ENCODE peak calls at places on chromosomes 16 and 17, in six cellular contexts. Q, K, M, T, A and U are unnamed samples.

GRCh38 chr17:72978593-72979218 is 113.8 kb downstream of the SLC39A11 start:
- DNase-seq in T (no peak), Q (peak), M (no peak), A (no peak), K (no peak), U (no peak)

GRCh38 chr16:8026450-8026849 is 563.9 kb downstream of the TMEM114 start:
- DNase-seq in M (no peak), Q (no peak), K (no peak), T (no peak), A (no peak), U (peak)

GRCh38 chr17:42667088-42667951 is 8.2 kb downstream of the TUBG2 start:
- DNase-seq in A (no peak), T (no peak), K (no peak), Q (peak), M (peak), U (peak)

GRCh38 chr17:66633322-66633965 is 201.5 kb upstream of the CACNG5 start:
- DNase-seq in T (peak), K (no peak), Q (peak), M (no peak), A (no peak), U (no peak)

GRCh38 chr17:56231693-56232092 is 78.4 kb downstream of the ANKFN1 start:
- DNase-seq in M (no peak), K (no peak), A (no peak), Q (no peak), T (no peak), U (no peak)

GRCh38 chr16:4521971-4522623 is 16.5 kb downstream of the CDIP1 start:
- DNase-seq in A (no peak), Q (peak), K (peak), M (no peak), T (no peak), U (no peak)

GRCh38 chr16:76278976-76279375 is 1.8 kb downstream of the CNTNAP4 start:
- DNase-seq in K (peak), A (no peak), Q (peak), T (no peak), M (peak), U (peak)

GRCh38 chr17:76353004-76353598 is 615 bp downstream of the PRPSAP1 start:
- DNase-seq in A (no peak), Q (no peak), K (no peak), T (no peak), M (no peak), U (no peak)

GRCh38 chr17:50210249-50211225 is 9.1 kb upstream of the COL1A1 start:
- DNase-seq in A (no peak), Q (peak), T (no peak), K (no peak), M (peak), U (no peak)

GRCh38 chr17:49548051-49548505 is 27.6 kb upstream of the NXPH3 start:
- DNase-seq in K (no peak), T (no peak), A (no peak), Q (no peak), M (no peak), U (no peak)

GRCh38 chr16:81592353-81592866 is 147.8 kb downstream of the CMIP start:
- DNase-seq in K (no peak), M (no peak), Q (no peak), T (no peak), A (no peak), U (no peak)

GRCh38 chr17:67574658-67575293 is 143.0 kb upstream of the NOL11 start:
- DNase-seq in K (no peak), A (no peak), Q (no peak), T (no peak), M (no peak), U (no peak)

GRCh38 chr16:11613381-11614303 is 26.9 kb upstream of the LITAF start:
- DNase-seq in Q (peak), K (no peak), M (no peak), A (no peak), T (no peak), U (no peak)

GRCh38 chr16:72134507-72134906 is 37.4 kb downstream of the PMFBP1 start:
- DNase-seq in Q (no peak), A (no peak), M (no peak), T (no peak), K (no peak), U (no peak)

GRCh38 chr16:30184430-30185140 is 1.2 kb downstream of the CORO1A start:
- DNase-seq in Q (peak), M (no peak), K (no peak), T (peak), A (peak), U (no peak)

GRCh38 chr17:9224485-9224884 is 203.2 kb downstream of the NTN1 start:
- DNase-seq in K (no peak), M (no peak), A (no peak), T (no peak), Q (no peak), U (no peak)

GRCh38 chr17:13337864-13338371 is 263.8 kb downstream of the HS3ST3A1 start:
- DNase-seq in Q (peak), A (peak), M (peak), T (no peak), K (no peak), U (no peak)

GRCh38 chr16:63287411-63287810 is 1251.2 kb upstream of the CDH8 start:
- DNase-seq in A (no peak), Q (no peak), K (no peak), M (no peak), T (no peak), U (no peak)

GRCh38 chr17:67223924-67224323 is 21.1 kb downstream of the HELZ start:
- DNase-seq in K (peak), A (no peak), Q (no peak), T (no peak), M (no peak), U (peak)

GRCh38 chr16:67260426-67261063 is 11.8 kb downstream of the SLC9A5 start:
- DNase-seq in Q (peak), K (peak), T (no peak), A (no peak), M (no peak), U (peak)

GRCh38 chr17:10516065-10516464 is 2.3 kb downstream of the MYH1 start:
- DNase-seq in A (no peak), Q (no peak), T (no peak), M (no peak), K (no peak), U (no peak)

GRCh38 chr17:16282522-16282921 is 65.5 kb downstream of the PIGL start:
- DNase-seq in T (no peak), Q (peak), M (no peak), K (no peak), A (no peak), U (no peak)

GRCh38 chr17:5897320-5897911 is 172.8 kb upstream of the WSCD1 start:
- DNase-seq in A (no peak), K (no peak), M (no peak), Q (no peak), T (no peak), U (no peak)

GRCh38 chr16:10983175-10983558 is 38.8 kb downstream of the CLEC16A start:
- DNase-seq in Q (no peak), A (no peak), K (no peak), M (no peak), T (no peak), U (no peak)

GRCh38 chr17:67253379-67253778 is 8.4 kb upstream of the HELZ start:
- DNase-seq in Q (peak), A (no peak), K (no peak), M (no peak), T (no peak), U (no peak)